ENCODE peak calls at places on chromosomes 12 and 14, in four cellular contexts. One of them, this sample, is unnamed.

GRCh38 chr12:100279612-100280244 is 12.8 kb downstream of the SCYL2 start:
- DNase-seq in K562: peak; percentile 7
- DNase-seq in GM12878: no peak
- DNase-seq in HepG2: peak; percentile 22
- DNase-seq in this sample: no peak

GRCh38 chr14:64434528-64434927 is 30.8 kb upstream of the AKAP5 start:
- DNase-seq in K562: no peak
- DNase-seq in GM12878: no peak
- DNase-seq in HepG2: no peak
- DNase-seq in this sample: no peak

GRCh38 chr12:100755186-100755585 is 39.4 kb upstream of the ANO4 start:
- DNase-seq in K562: no peak
- DNase-seq in GM12878: no peak
- DNase-seq in HepG2: no peak
- DNase-seq in this sample: no peak

GRCh38 chr12:100706029-100706428 is 88.5 kb upstream of the ANO4 start:
- DNase-seq in K562: no peak
- DNase-seq in GM12878: no peak
- DNase-seq in HepG2: no peak
- DNase-seq in this sample: no peak

GRCh38 chr12:48053883-48054282 is 49.6 kb upstream of the COL2A1 start:
- DNase-seq in K562: no peak
- DNase-seq in GM12878: no peak
- DNase-seq in HepG2: no peak
- DNase-seq in this sample: no peak

GRCh38 chr12:107164392-107164791 is 71.0 kb upstream of the CRY1 start:
- DNase-seq in K562: no peak
- DNase-seq in GM12878: no peak
- DNase-seq in HepG2: no peak
- DNase-seq in this sample: no peak

GRCh38 chr14:85752179-85752578 is 222.2 kb downstream of the FLRT2 start:
- DNase-seq in K562: no peak
- DNase-seq in GM12878: no peak
- DNase-seq in HepG2: no peak
- DNase-seq in this sample: no peak

GRCh38 chr12:29581641-29582040 is 84.2 kb upstream of the OVCH1 start:
- DNase-seq in K562: no peak
- DNase-seq in GM12878: no peak
- DNase-seq in HepG2: no peak
- DNase-seq in this sample: no peak

GRCh38 chr14:50501642-50502041 is 30.7 kb downstream of the MAP4K5 start:
- DNase-seq in K562: no peak
- DNase-seq in GM12878: no peak
- DNase-seq in HepG2: no peak
- DNase-seq in this sample: peak; percentile 8

GRCh38 chr12:19893514-19893913 is 454.2 kb downstream of the AEBP2 start:
- DNase-seq in K562: no peak
- DNase-seq in GM12878: no peak
- DNase-seq in HepG2: no peak
- DNase-seq in this sample: peak; percentile 32

GRCh38 chr12:89970646-89971192 is 262.1 kb upstream of the ATP2B1 start:
- DNase-seq in K562: no peak
- DNase-seq in GM12878: no peak
- DNase-seq in HepG2: no peak
- DNase-seq in this sample: no peak

GRCh38 chr12:3236345-3237153 is 159.4 kb downstream of the TSPAN9 start:
- DNase-seq in K562: peak; percentile 61
- DNase-seq in GM12878: no peak
- DNase-seq in HepG2: peak; percentile 29
- DNase-seq in this sample: peak; percentile 40

GRCh38 chr12:7130537-7130790 is 293 bp downstream of the CLSTN3 start:
- DNase-seq in K562: no peak
- DNase-seq in GM12878: no peak
- DNase-seq in HepG2: no peak
- DNase-seq in this sample: no peak

GRCh38 chr12:121145221-121145620 is 12.5 kb downstream of the P2RX7 start:
- DNase-seq in K562: no peak
- DNase-seq in GM12878: no peak
- DNase-seq in HepG2: no peak
- DNase-seq in this sample: no peak

GRCh38 chr14:70832536-70833305 is 23.4 kb upstream of the MAP3K9 start:
- DNase-seq in K562: no peak
- DNase-seq in GM12878: no peak
- DNase-seq in HepG2: no peak
- DNase-seq in this sample: no peak

GRCh38 chr14:104370256-104370870 is 209.2 kb upstream of the C14orf180 start:
- DNase-seq in K562: no peak
- DNase-seq in GM12878: no peak
- DNase-seq in HepG2: peak; percentile 15
- DNase-seq in this sample: peak; percentile 49

GRCh38 chr12:95634622-95635621 is 83.6 kb upstream of the USP44 start:
- DNase-seq in K562: no peak
- DNase-seq in GM12878: no peak
- DNase-seq in HepG2: peak; percentile 82
- DNase-seq in this sample: peak; percentile 80

GRCh38 chr14:100900837-100901390 is 2.6 kb downstream of the RTL1 start:
- DNase-seq in K562: peak; percentile 68
- DNase-seq in GM12878: no peak
- DNase-seq in HepG2: peak; percentile 72
- DNase-seq in this sample: peak; percentile 35

GRCh38 chr14:79951572-79951971 is 259.7 kb downstream of the DIO2 start:
- DNase-seq in K562: no peak
- DNase-seq in GM12878: no peak
- DNase-seq in HepG2: no peak
- DNase-seq in this sample: no peak

GRCh38 chr12:28235985-28236384 is 45.7 kb downstream of the CCDC91 start:
- DNase-seq in K562: no peak
- DNase-seq in GM12878: no peak
- DNase-seq in HepG2: no peak
- DNase-seq in this sample: no peak

GRCh38 chr14:85762523-85762922 is 232.6 kb downstream of the FLRT2 start:
- DNase-seq in K562: no peak
- DNase-seq in GM12878: no peak
- DNase-seq in HepG2: no peak
- DNase-seq in this sample: no peak

GRCh38 chr12:106243620-106244019 is 4.2 kb downstream of the CKAP4 start:
- DNase-seq in K562: no peak
- DNase-seq in GM12878: no peak
- DNase-seq in HepG2: no peak
- DNase-seq in this sample: no peak

GRCh38 chr12:89280833-89281533 is 71.3 kb downstream of the DUSP6 start:
- DNase-seq in K562: no peak
- DNase-seq in GM12878: no peak
- DNase-seq in HepG2: no peak
- DNase-seq in this sample: no peak

GRCh38 chr14:70823281-70823680 is 14.0 kb upstream of the MAP3K9 start:
- DNase-seq in K562: no peak
- DNase-seq in GM12878: no peak
- DNase-seq in HepG2: no peak
- DNase-seq in this sample: no peak

GRCh38 chr12:54134850-54135249 is 53.9 kb downstream of the SMUG1 start:
- DNase-seq in K562: no peak
- DNase-seq in GM12878: no peak
- DNase-seq in HepG2: no peak
- DNase-seq in this sample: no peak

DNA sequence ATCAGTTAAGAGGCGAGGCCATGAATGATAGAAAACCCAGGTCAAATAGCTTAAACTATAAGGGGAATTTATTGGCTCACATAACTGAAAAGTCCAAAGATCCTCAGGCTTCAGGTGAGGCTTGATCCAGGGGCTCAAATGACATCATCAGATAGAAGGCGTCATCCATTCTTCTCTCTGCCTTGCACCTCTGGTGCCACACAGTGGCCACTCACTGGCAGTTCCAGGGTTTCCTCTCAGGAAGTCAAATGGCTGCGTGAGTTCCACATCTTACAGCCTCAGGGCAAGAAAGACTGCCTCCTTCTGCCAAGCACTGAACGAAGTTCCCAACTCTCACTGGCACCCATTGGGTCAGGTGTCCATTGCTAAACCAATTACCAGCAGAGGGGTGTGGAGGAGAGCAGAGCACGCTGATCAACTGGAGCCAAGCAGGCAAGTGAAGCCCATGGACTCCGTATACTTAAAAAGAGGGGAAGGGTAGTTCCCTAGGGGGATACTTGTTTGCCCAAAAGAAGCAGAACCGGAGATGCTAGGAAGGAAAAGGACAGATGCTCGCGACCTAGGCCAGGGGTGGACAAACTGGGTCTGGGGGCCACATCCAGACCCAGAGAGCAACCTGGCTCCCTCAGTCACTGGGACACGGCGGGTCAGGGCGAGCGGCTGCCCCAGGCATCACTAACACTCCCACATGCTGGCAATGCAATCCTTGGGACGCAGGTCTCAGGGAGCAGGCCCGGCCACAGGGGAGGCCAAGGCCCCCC is 69.3 kb downstream of the SERPINA3 start:
- DNase-seq in K562: peak; percentile 41
- DNase-seq in GM12878: no peak
- DNase-seq in HepG2: peak; percentile 78
- DNase-seq in this sample: peak; percentile 78
- TF ChIP-seq POLR2AphosphoS2 in K562: no peak
- TF ChIP-seq POLR2AphosphoS2 in GM12878: no peak
- TF ChIP-seq POLR2AphosphoS2 in HepG2: no peak
- TF ChIP-seq POLR2AphosphoS2 in this sample: no peak

GRCh38 chr14:58584383-58584782 is 53.4 kb upstream of the DACT1 start:
- DNase-seq in K562: no peak
- DNase-seq in GM12878: no peak
- DNase-seq in HepG2: no peak
- DNase-seq in this sample: no peak

GRCh38 chr14:58587271-58587670 is 50.5 kb upstream of the DACT1 start:
- DNase-seq in K562: no peak
- DNase-seq in GM12878: no peak
- DNase-seq in HepG2: no peak
- DNase-seq in this sample: no peak
- TF ChIP-seq POLR2AphosphoS2 in K562: no peak
- TF ChIP-seq POLR2AphosphoS2 in GM12878: no peak
- TF ChIP-seq POLR2AphosphoS2 in HepG2: no peak
- TF ChIP-seq POLR2AphosphoS2 in this sample: no peak

DNA sequence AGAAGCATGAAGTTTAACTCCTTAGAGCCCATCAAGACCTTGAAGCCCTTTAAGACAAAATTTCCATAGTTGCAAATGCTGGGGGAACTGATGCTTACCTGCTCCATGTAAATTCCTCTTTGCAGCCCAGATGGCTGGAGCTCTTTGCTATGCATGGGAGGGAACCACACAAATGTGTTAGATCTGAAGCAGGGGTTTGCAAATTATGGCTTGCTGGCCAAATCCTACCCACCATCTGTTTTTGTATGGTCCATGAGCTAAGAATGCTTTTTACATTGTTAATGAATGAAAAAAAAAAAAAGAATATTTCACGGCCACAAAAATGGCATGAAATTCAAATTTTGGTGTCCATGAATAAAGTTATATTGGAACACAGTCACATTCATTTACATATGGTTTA is 74.6 kb downstream of the GCH1 start:
- DNase-seq in K562: no peak
- DNase-seq in GM12878: no peak
- DNase-seq in HepG2: no peak
- DNase-seq in this sample: no peak
- TF ChIP-seq POLR2AphosphoS2 in K562: no peak
- TF ChIP-seq POLR2AphosphoS2 in GM12878: no peak
- TF ChIP-seq POLR2AphosphoS2 in HepG2: no peak
- TF ChIP-seq POLR2AphosphoS2 in this sample: no peak

DNA sequence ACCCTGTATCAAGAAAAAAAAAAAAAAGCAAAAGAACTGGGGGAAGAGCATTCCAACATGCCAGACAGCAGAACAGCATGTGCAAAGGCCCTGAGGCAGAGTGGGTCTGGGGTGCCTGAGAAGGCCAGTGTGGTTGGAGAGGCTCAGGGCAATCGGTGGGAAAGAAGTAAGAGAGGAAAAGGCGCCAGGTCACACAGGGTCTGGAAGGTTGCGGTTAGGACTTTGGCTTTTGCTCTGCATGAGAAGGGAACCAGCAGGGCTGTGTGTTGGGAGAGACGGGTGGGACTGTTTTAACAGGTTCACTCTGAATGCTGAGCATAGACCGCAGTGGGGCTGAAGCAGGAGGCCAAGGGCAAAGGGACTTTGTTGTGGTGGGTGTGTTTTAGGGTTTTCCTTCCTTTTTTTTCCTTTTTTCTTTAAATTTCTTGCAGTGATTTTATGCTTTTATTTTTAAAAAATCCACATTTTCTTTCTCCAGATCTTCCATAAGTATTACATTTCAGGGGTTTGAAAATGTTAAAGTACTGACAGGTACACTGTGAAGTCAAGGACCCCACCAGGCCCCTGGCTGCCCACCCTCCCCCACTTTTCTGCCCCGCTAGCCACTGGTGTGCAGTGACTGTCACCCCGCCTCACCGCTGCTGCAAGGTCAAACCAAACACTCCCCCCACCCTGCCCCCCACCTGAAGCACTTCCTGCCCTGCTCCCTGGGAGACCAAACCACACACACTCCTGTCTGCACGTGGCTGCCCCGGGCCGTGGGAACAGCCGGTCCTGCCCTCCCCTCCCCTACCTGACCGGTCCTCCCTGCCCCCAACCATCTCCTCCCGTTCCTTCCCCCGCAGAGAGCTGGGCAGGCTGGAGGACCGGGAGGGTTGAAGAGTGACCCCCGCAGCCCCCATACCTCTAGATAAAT is 30.0 kb downstream of the DTX1 start:
- DNase-seq in K562: no peak
- DNase-seq in GM12878: peak; percentile 62
- DNase-seq in HepG2: peak; percentile 23
- DNase-seq in this sample: no peak
- TF ChIP-seq POLR2AphosphoS2 in K562: no peak
- TF ChIP-seq POLR2AphosphoS2 in GM12878: peak; percentile 10
- TF ChIP-seq POLR2AphosphoS2 in HepG2: no peak
- TF ChIP-seq POLR2AphosphoS2 in this sample: no peak

This sample was measured in A549.